ENCODE peak calls at places on chromosome 17, in ten cellular contexts. P is WTC11, R is cardiac muscle cell, S is lower leg skin, L is CD14-positive monocyte, O is GM13976, K is BJ, X is right atrium auricular region, Y is pancreas, T is breast epithelium. U is an unnamed sample.

GRCh38 chr17:40886090-40886489 is 1.0 kb upstream of the KRT20 start:
- DNase-seq in X (no peak), K (peak), S (no peak), Y (no peak), R (peak), O (no peak), P (no peak), L (no peak), T (no peak), U (no peak)

GRCh38 chr17:66459811-66460270 is 157.4 kb downstream of the PRKCA start:
- DNase-seq in K (peak), R (peak), X (peak), O (no peak), S (peak), Y (no peak), L (peak), P (no peak), T (no peak), U (peak)

GRCh38 chr17:32277284-32277683 is 11.7 kb downstream of the RHBDL3 start:
- DNase-seq in P (peak), X (no peak), L (no peak), O (no peak), R (peak), S (no peak), K (no peak), T (no peak), Y (no peak), U (no peak)

GRCh38 chr17:34151081-34151480 is 104.0 kb upstream of the CCL2 start:
- DNase-seq in P (no peak), Y (no peak), O (no peak), L (no peak), T (no peak), X (no peak), S (no peak), R (no peak), K (peak), U (no peak)

GRCh38 chr17:34354637-34355036 is 1.6 kb upstream of the CCL13 start:
- DNase-seq in X (no peak), P (no peak), T (no peak), L (no peak), S (no peak), O (no peak), R (peak), K (peak), Y (no peak), U (no peak)

GRCh38 chr17:37607637-37608368 is 1.4 kb downstream of the SYNRG start:
- DNase-seq in K (no peak), T (no peak), O (peak), R (no peak), P (no peak), S (no peak), Y (no peak), X (no peak), L (no peak), U (no peak)

GRCh38 chr17:37752482-37752881 is 7.6 kb upstream of the HNF1B start:
- DNase-seq in X (no peak), T (no peak), R (no peak), P (no peak), L (no peak), O (no peak), S (no peak), Y (no peak), K (peak), U (peak)

GRCh38 chr17:7296189-7296861 is 1.9 kb upstream of the YBX2 start:
- DNase-seq in Y (peak), K (no peak), L (peak), O (peak), S (peak), T (peak), P (peak), R (peak), X (peak), U (peak)

GRCh38 chr17:6347776-6348175 is 87.1 kb downstream of the AIPL1 start:
- DNase-seq in T (no peak), P (no peak), X (no peak), O (no peak), L (no peak), R (no peak), Y (no peak), K (no peak), S (peak), U (no peak)

GRCh38 chr17:81031571-81032550 is 3.1 kb upstream of the BAIAP2 start:
- DNase-seq in O (no peak), L (no peak), K (no peak), X (no peak), R (no peak), S (no peak), P (no peak), Y (no peak), T (no peak), U (no peak)

DNA sequence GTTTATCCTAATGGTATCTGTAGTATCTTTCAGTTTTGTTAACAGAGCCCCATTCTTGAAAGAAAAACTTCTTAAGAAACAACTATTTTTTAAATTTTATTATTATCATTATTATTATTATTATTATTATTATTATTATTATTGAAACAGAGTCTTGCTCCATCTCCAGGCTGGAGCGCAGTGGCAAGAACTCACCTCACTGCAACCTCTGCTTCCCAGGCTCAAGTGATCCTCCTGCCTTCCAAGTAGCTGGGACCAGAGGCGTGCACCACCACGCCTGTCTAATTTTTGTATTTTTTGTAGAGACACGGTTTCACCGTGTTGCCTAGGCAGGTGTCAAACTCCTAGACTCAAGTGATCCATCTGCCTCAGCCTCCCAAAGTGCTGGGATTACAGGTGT is 23.4 kb downstream of the SUPT6H start:
- DNase-seq in S (peak), Y (no peak), X (no peak), T (no peak), K (no peak), O (no peak), R (no peak), L (no peak), P (no peak), U (no peak)
- TF ChIP-seq CTCF in S (no peak), Y (no peak), X (no peak), T (no peak), K (no peak), O (no peak), R (no peak), L (no peak), P (no peak), U (no peak)

GRCh38 chr17:77304051-77304745 is 163.4 kb downstream of the SEC14L1 start:
- DNase-seq in R (no peak), O (no peak), S (no peak), Y (no peak), T (no peak), L (no peak), K (no peak), X (no peak), P (no peak), U (no peak)
- TF ChIP-seq CTCF in R (no peak), O (no peak), S (no peak), Y (no peak), T (no peak), L (no peak), K (no peak), X (no peak), P (no peak), U (no peak)

DNA sequence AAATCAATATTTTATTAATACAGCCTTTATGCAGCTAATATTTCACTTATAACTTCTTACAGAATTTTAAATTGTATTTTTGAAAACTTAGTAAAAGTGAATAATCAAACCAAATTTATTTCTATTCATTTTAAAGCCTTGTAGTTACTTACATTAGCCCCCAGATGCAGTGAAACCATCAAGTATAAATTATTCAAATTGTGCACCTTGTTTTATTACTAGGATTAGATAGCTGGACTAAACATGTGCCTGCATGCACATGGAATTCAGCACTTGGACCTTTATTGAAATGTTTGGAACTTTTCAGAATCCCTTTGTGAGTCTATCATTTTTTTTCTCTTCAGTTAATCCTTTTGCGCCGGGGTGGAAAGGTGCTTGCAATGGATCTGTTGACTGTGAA is 4.7 kb downstream of the ZPBP2 start:
- DNase-seq in S (no peak), P (no peak), R (peak), K (no peak), X (no peak), T (no peak), Y (no peak), L (no peak), O (no peak), U (peak)
- TF ChIP-seq CTCF in S (no peak), P (no peak), R (peak), K (peak), X (no peak), T (peak), Y (no peak), L (peak), O (no peak), U (no peak)

GRCh38 chr17:13498184-13498583 is 103.5 kb downstream of the HS3ST3A1 start:
- DNase-seq in L (no peak), X (no peak), T (no peak), O (no peak), P (no peak), K (no peak), R (no peak), S (no peak), Y (no peak), U (no peak)
- TF ChIP-seq CTCF in L (no peak), X (no peak), T (no peak), O (no peak), P (no peak), K (no peak), R (no peak), S (no peak), Y (no peak), U (no peak)

DNA sequence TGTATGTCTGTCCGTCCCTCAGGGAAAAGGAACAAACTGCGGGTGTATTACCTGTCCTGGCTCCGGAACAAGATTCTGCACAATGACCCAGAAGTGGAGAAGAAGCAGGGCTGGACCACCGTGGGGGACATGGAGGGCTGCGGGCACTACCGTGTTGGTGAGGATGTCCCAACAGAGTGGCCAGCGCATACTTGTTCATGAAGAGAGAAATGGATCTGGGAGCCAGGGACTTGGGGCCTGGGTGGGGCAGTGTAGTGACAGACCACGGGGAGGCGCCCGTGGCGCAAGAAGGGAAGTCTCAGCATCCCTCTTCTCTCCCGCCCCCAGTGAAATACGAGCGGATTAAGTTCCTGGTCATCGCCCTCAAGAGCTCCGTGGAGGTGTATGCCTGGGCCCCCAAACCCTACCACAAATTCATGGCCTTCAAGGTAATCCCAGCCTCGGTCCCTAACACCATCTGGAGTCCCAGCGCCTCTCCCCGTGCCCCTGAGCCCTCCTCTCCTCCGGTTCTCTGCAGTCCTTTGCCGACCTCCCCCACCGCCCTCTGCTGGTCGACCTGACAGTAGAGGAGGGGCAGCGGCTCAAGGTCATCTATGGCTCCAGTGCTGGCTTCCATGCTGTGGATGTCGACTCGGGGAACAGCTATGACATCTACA is 3.5 kb upstream of the C17orf107 start:
- DNase-seq in K (no peak), P (peak), S (no peak), X (no peak), Y (peak), T (no peak), R (no peak), L (no peak), O (no peak), U (no peak)
- TF ChIP-seq CTCF in K (peak), P (no peak), S (no peak), X (no peak), Y (no peak), T (no peak), R (no peak), L (peak), O (no peak), U (no peak)

DNA sequence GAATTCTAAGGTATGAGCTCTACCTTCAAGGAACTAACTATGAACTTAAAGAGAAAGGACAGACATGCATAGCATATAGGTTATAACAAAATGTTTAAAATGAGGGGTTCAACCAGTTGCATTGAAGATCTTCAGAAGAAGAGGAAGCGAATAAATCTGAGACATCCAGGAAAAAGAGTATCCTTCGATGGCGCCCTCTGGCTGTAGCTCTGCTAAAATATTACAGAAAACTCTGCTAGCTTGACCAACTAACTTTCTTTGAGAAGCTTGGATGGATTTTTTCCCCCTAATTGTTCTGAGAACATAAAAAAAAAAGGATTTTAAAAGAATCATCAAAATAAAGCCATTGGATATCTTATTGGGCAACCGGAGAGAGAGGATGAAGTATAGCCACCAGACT is 659.9 kb upstream of the SOX9 start:
- DNase-seq in S (no peak), P (peak), Y (peak), R (peak), T (no peak), L (no peak), O (no peak), X (no peak), K (no peak), U (peak)
- TF ChIP-seq CTCF in S (no peak), P (peak), Y (peak), R (peak), T (no peak), L (peak), O (peak), X (no peak), K (peak), U (peak)